ENCODE peak calls at places on chromosomes 3 and 15, in six cellular contexts. G is endothelial cell, L is OCI-LY7, N is cardiac fibroblast, Q is heart left ventricle, C is nephron progenitor cell. E is an unnamed sample.

GRCh38 chr15:45112592-45113379 is 1.2 kb downstream of the DUOX2 start:
- DNase-seq in N (no peak), Q (no peak), G (peak), C (no peak), L (no peak), E (no peak)

GRCh38 chr3:159669024-159669476 is 319.6 kb upstream of the IL12A start:
- DNase-seq in C (no peak), Q (no peak), L (no peak), G (no peak), N (peak), E (peak)

GRCh38 chr3:64359735-64360134 is 134.5 kb upstream of the PRICKLE2 start:
- DNase-seq in Q (no peak), N (no peak), L (no peak), G (no peak), C (no peak), E (no peak)

GRCh38 chr15:79994651-79995050 is 23.7 kb upstream of the BCL2A1 start:
- DNase-seq in N (peak), L (no peak), G (no peak), Q (no peak), C (no peak), E (no peak)

GRCh38 chr3:72312339-72312738 is 527.4 kb upstream of the PROK2 start:
- DNase-seq in C (no peak), L (no peak), G (no peak), Q (no peak), N (no peak), E (no peak)

GRCh38 chr3:190142041-190142440 is 21.3 kb upstream of the P3H2 start:
- DNase-seq in Q (no peak), L (no peak), G (no peak), N (no peak), C (no peak), E (no peak)

GRCh38 chr3:185081516-185081915 is 71.3 kb downstream of the C3orf70 start:
- DNase-seq in C (no peak), N (no peak), G (no peak), L (no peak), Q (no peak), E (no peak)

GRCh38 chr15:72380743-72381142 is 4.9 kb upstream of the HEXA start:
- DNase-seq in N (no peak), G (no peak), L (no peak), Q (no peak), C (no peak), E (no peak)

GRCh38 chr3:24343084-24343783 is 151.4 kb downstream of the THRB start:
- DNase-seq in C (no peak), N (peak), L (no peak), G (no peak), Q (no peak), E (no peak)

GRCh38 chr15:51227967-51228783 is 110.2 kb downstream of the CYP19A1 start:
- DNase-seq in C (no peak), G (no peak), N (peak), L (no peak), Q (peak), E (no peak)

GRCh38 chr15:93158104-93158503 is 69.1 kb upstream of the RGMA start:
- DNase-seq in C (no peak), Q (no peak), N (no peak), L (no peak), G (no peak), E (no peak)

GRCh38 chr15:41558400-41559238 is at the start of gene TYRO3:
- DNase-seq in Q (peak), L (peak), C (peak), G (peak), N (peak), E (no peak)

GRCh38 chr15:40976819-40977218 is 23.5 kb downstream of the CHAC1 start:
- DNase-seq in G (no peak), L (no peak), C (no peak), Q (no peak), N (no peak), E (no peak)

GRCh38 chr3:12508316-12508715 is 24.0 kb downstream of the TSEN2 start:
- DNase-seq in N (peak), L (no peak), Q (peak), C (no peak), G (no peak), E (no peak)

GRCh38 chr15:75597667-75598341 is 18.7 kb upstream of the PTPN9 start:
- DNase-seq in N (peak), G (peak), Q (no peak), C (no peak), L (peak), E (no peak)

GRCh38 chr3:7766530-7766929 is 735.1 kb upstream of the LMCD1 start:
- DNase-seq in N (no peak), Q (no peak), L (no peak), C (no peak), G (no peak), E (no peak)

GRCh38 chr3:139173372-139174108 is 128.8 kb upstream of the PRR23C start:
- DNase-seq in N (peak), C (no peak), L (no peak), Q (no peak), G (no peak), E (no peak)

GRCh38 chr15:73939138-73939537 is 12.9 kb downstream of the LOXL1 start:
- DNase-seq in L (no peak), N (no peak), C (no peak), G (no peak), Q (peak), E (no peak)

GRCh38 chr15:26651909-26652308 is 121.0 kb downstream of the GABRB3 start:
- DNase-seq in Q (no peak), G (no peak), C (no peak), N (no peak), L (no peak), E (no peak)

GRCh38 chr3:58035512-58035867 is 27.3 kb downstream of the FLNB start:
- DNase-seq in G (no peak), N (no peak), L (no peak), C (no peak), Q (no peak), E (no peak)

GRCh38 chr3:22372292-22372949 is 621.4 kb upstream of the ZNF385D start:
- DNase-seq in N (peak), G (peak), Q (no peak), C (peak), L (no peak), E (no peak)

GRCh38 chr3:127803619-127804018 is 18.7 kb downstream of the MGLL start:
- DNase-seq in C (no peak), G (no peak), N (peak), Q (no peak), L (no peak), E (no peak)

GRCh38 chr3:147153830-147154539 is 252.4 kb downstream of the ZIC4 start:
- DNase-seq in L (no peak), C (no peak), Q (no peak), N (no peak), G (no peak), E (no peak)

GRCh38 chr3:179955798-179956197 is 80.9 kb downstream of the PEX5L start:
- DNase-seq in C (no peak), L (no peak), G (no peak), N (no peak), Q (no peak), E (no peak)

GRCh38 chr3:163043074-163043473 is 1546.5 kb downstream of the OTOL1 start:
- DNase-seq in Q (no peak), N (peak), C (no peak), G (no peak), L (no peak), E (no peak)

GRCh38 chr3:123878807-123879206 is 5.3 kb downstream of the MYLK start:
- DNase-seq in L (no peak), C (no peak), N (no peak), Q (no peak), G (no peak), E (no peak)

GRCh38 chr3:123881771-123882170 is 2.4 kb downstream of the MYLK start:
- DNase-seq in N (no peak), Q (no peak), G (no peak), L (no peak), C (no peak), E (no peak)

GRCh38 chr3:123883111-123883510 is 1.0 kb downstream of the MYLK start:
- DNase-seq in L (no peak), Q (no peak), N (no peak), G (no peak), C (no peak), E (no peak)

GRCh38 chr3:123883656-123884257 is 375 bp downstream of the MYLK start:
- DNase-seq in L (no peak), N (peak), C (peak), G (peak), Q (no peak), E (no peak)

GRCh38 chr3:123880998-123881561 is 3.1 kb downstream of the MYLK start:
- DNase-seq in N (peak), Q (no peak), G (peak), C (peak), L (no peak), E (no peak)
- TF ChIP-seq CTCF in N (peak), Q (no peak), G (peak), C (peak), L (peak), E (peak)

GRCh38 chr3:74267583-74268184 is 346.8 kb downstream of the CNTN3 start:
- DNase-seq in C (peak), Q (no peak), G (peak), L (peak), N (peak), E (no peak)
- TF ChIP-seq CTCF in C (peak), Q (peak), G (peak), L (peak), N (peak), E (peak)

GRCh38 chr3:59143447-59143846 is 93.6 kb upstream of the CFAP20DC start:
- DNase-seq in G (no peak), L (no peak), Q (no peak), N (no peak), C (no peak), E (no peak)
- TF ChIP-seq CTCF in G (no peak), L (peak), Q (no peak), N (no peak), C (peak), E (no peak)

DNA sequence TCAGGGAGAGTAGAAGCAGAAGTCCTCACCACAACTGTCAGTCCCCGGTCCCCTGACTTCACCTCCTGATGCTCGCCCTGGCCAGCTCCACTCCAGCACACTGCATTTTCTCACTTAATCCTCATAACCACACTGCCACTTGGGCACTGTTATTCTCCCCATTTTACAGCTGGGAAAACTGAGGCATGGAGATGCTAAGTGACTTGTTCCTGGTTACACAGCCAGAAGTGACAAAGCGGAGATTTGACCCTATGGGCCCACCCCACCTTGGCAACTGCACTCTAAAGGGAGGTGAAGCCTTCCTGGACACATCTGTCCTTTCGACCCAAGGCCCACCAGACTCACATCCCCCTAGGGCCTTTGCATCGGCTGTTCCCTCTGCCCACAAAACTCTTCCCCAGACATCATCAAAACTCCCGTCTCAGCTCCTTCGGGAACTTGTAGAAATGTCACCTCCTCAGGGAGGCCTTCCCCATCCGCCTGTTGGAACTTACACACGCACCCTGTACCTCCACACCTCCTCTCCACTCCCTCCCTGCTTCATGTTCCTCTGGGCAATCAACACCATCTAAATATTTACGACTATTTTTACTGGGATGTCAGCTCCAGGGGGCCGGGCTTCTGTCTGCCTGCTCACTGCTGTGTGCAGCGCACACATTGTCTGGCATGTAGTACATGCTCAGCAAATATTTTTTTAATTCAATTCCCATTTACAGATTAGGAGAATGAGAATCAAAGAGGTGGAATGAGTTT is 3.1 kb downstream of the GRIP2 start:
- DNase-seq in L (no peak), G (no peak), N (no peak), Q (peak), C (no peak), E (no peak)
- TF ChIP-seq CTCF in L (no peak), G (no peak), N (no peak), Q (no peak), C (no peak), E (no peak)

DNA sequence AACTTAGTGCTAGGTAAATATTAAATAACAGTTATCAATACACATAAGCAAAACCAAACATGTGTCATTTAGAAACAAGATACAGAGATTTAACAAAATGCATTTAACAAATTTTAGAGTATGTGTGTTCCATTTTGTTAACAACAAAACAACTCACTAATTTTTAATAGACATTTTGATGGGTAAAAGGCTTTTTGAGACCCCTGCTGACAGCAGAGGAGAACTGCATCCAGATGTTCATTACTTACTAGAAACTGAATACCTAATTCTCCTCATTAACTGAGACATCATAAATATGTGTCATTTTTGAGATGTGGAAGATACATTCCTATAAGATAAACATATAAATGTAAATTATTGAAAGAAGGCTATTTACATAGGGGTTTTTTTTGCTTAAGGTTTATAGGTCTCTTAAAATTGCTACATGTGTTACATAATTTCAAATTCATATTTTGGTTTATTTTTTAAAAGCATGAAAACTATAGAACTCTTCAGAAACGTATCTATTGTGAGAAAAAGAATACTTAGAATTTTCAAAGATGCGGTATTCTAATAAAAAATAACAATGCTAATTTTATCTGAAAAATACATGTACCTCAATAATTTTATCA is 1009.8 kb downstream of the TUSC7 start:
- DNase-seq in Q (no peak), G (no peak), C (peak), N (peak), L (peak), E (no peak)
- TF ChIP-seq CTCF in Q (peak), G (peak), C (peak), N (peak), L (peak), E (no peak)

DNA sequence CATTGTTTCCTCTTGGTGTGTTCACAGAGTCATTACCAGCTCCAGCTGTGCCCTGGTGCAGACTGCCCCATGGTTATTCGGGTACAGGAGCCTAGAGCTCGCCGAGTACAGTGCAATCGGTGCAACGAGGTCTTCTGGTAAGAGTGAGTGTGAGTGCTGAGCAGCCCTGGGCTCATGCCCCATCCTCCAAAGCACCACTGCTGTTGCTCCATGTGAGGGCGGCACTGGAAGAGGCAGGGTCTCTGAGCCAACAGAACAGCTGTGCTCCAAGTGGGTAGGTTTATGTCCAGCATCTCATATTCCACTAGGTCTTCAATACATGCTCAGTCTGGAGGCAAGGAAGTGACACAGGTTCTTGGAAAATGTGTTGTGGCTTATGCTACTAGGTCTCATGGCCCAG is 19.5 kb upstream of the P4HTM start:
- DNase-seq in L (no peak), C (no peak), N (no peak), Q (no peak), G (no peak), E (no peak)
- TF ChIP-seq CTCF in L (no peak), C (no peak), N (no peak), Q (no peak), G (no peak), E (no peak)